ENCODE peak calls at places on chromosomes 3 and 15, in seven cellular contexts. N, V, E, S, H, G and T are unnamed samples.
A peak's percentile ranks its signal among the peaks of the same experiment; 100 is the strongest.

GRCh38 chr15:89975482-89976291 is 25.4 kb upstream of the ZNF710 start:
- DNase-seq in N (no peak), V (no peak), E (no peak), S (no peak), H (no peak), G (no peak), T (no peak)

GRCh38 chr15:89496155-89497098 is at the start of gene RHCG:
- DNase-seq in N (peak; percentile 9), V (peak; percentile 94), E (peak; percentile 29), S (peak; percentile 24), H (peak; percentile 92), G (peak; percentile 69), T (peak; percentile 62)

GRCh38 chr15:68502398-68502901 is 70.5 kb upstream of the ITGA11 start:
- DNase-seq in N (no peak), V (no peak), E (no peak), S (no peak), H (peak; percentile 17), G (no peak), T (no peak)

GRCh38 chr15:69074011-69074842 is 59.7 kb downstream of the NOX5 start:
- DNase-seq in N (peak; percentile 68), V (peak; percentile 85), E (peak; percentile 51), S (peak; percentile 54), H (peak; percentile 76), G (peak; percentile 54), T (peak; percentile 72)

GRCh38 chr3:58206406-58207011 is 4.3 kb downstream of the DNASE1L3 start:
- DNase-seq in N (no peak), V (peak; percentile 51), E (no peak), S (peak; percentile 56), H (no peak), G (no peak), T (peak; percentile 96)

GRCh38 chr3:56836276-56837163 is 34.8 kb upstream of the ARHGEF3 start:
- DNase-seq in N (peak; percentile 9), V (no peak), E (no peak), S (no peak), H (no peak), G (no peak), T (no peak)

GRCh38 chr3:145118303-145118702 is 1042.7 kb downstream of the PLOD2 start:
- DNase-seq in N (no peak), V (no peak), E (no peak), S (no peak), H (no peak), G (no peak), T (no peak)

GRCh38 chr3:49671291-49672288 is 2.6 kb upstream of the APEH start:
- DNase-seq in N (peak; percentile 69), V (peak; percentile 87), E (peak; percentile 64), S (peak; percentile 53), H (peak; percentile 90), G (peak; percentile 70), T (peak; percentile 81)

GRCh38 chr3:141929341-141929995 is 53.0 kb downstream of the ATP1B3 start:
- DNase-seq in N (no peak), V (no peak), E (no peak), S (no peak), H (no peak), G (no peak), T (peak; percentile 34)

GRCh38 chr3:123605789-123606234 is 21.0 kb upstream of the HACD2 start:
- DNase-seq in N (peak; percentile 32), V (peak; percentile 87), E (no peak), S (no peak), H (peak; percentile 50), G (no peak), T (peak; percentile 51)

GRCh38 chr15:58223432-58223831 is 85.3 kb downstream of the AQP9 start:
- DNase-seq in N (no peak), V (no peak), E (no peak), S (no peak), H (no peak), G (no peak), T (no peak)

GRCh38 chr3:52182203-52182602 is 15.8 kb upstream of the ALAS1 start:
- DNase-seq in N (no peak), V (no peak), E (no peak), S (no peak), H (no peak), G (no peak), T (no peak)
- H3K23ac ChIP-seq in N (no peak overlapping the region), V (no peak overlapping the region), E (no peak overlapping the region), S (no peak overlapping the region), H (no peak overlapping the region), G (no peak overlapping the region), T (no peak overlapping the region)

GRCh38 chr15:70266412-70267089 is 168.8 kb upstream of the TLE3 start:
- DNase-seq in N (no peak), V (no peak), E (no peak), S (no peak), H (no peak), G (no peak), T (peak; percentile 37)

GRCh38 chr15:70264014-70264492 is 166.3 kb upstream of the TLE3 start:
- DNase-seq in N (peak; percentile 10), V (no peak), E (no peak), S (no peak), H (no peak), G (no peak), T (peak; percentile 26)

GRCh38 chr15:70265986-70266385 is 168.3 kb upstream of the TLE3 start:
- DNase-seq in N (no peak), V (no peak), E (no peak), S (no peak), H (no peak), G (no peak), T (no peak)

GRCh38 chr15:70265466-70265978 is 167.8 kb upstream of the TLE3 start:
- DNase-seq in N (no peak), V (no peak), E (no peak), S (no peak), H (no peak), G (no peak), T (no peak)

GRCh38 chr15:70264738-70265465 is 167.2 kb upstream of the TLE3 start:
- DNase-seq in N (no peak), V (no peak), E (no peak), S (no peak), H (no peak), G (no peak), T (no peak)
- H2BK120ac ChIP-seq in N (no peak overlapping the region), V (no peak overlapping the region), E (no peak overlapping the region), S (no peak overlapping the region), H (no peak overlapping the region), G (no peak overlapping the region), T (no peak overlapping the region)

GRCh38 chr3:194422188-194422587 is 23.1 kb upstream of the GP5 start:
- DNase-seq in N (peak; percentile 78), V (no peak), E (no peak), S (peak; percentile 87), H (no peak), G (no peak), T (no peak)
- H3K4me2 ChIP-seq in N (no peak overlapping the region), V (no peak overlapping the region), E (no peak overlapping the region), S (no peak overlapping the region), H (no peak overlapping the region), G (no peak overlapping the region), T (no peak overlapping the region)

DNA sequence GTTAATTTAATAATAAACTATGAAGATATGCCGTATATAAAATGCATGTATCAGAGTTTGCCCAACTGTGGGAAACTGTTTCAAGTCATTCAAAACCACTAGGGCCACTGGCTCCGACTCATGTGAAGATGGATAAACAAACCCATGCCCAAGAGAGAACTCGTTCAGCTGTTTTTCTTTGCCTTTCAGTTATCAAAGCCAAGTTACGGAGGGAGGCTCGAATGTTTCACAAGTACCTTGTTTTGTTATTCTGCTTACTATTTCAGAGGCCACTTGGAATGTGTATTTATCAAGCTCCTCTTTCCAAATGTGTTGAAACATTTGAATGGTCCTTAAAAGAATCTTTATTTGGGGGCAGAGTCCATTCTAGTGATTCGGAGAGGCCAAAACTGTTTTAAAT is 82.1 kb downstream of the DUT start:
- DNase-seq in N (peak; percentile 53), V (no peak), E (no peak), S (peak; percentile 71), H (no peak), G (no peak), T (no peak)
- H3K23ac ChIP-seq in N (no peak overlapping the region), V (no peak overlapping the region), E (no peak overlapping the region), S (no peak overlapping the region), H (no peak overlapping the region), G (no peak overlapping the region), T (no peak overlapping the region)

GRCh38 chr3:154275308-154275707 is 49.0 kb downstream of the DHX36 start:
- DNase-seq in N (no peak), V (no peak), E (no peak), S (no peak), H (no peak), G (no peak), T (no peak)
- H2BK120ac ChIP-seq in N (no peak overlapping the region), V (no peak overlapping the region), E (no peak overlapping the region), S (no peak overlapping the region), H (no peak overlapping the region), G (no peak overlapping the region), T (no peak overlapping the region)